ENCODE peak calls at places on chromosome 5, in five cellular contexts. One of them, this sample, is unnamed. For H3K9me3, the result is how much of the 10 kb centered on the place peaks cover.

GRCh38 chr5:68898961-68899471 is 194.8 kb upstream of the SLC30A5 start:
- DNase-seq in A549: no peak
- DNase-seq in neural progenitor cell: peak
- DNase-seq in BE2C: no peak
- DNase-seq in CD8-positive, alpha-beta T cell: no peak
- DNase-seq in this sample: no peak

GRCh38 chr5:54643679-54644078 is 126.1 kb downstream of the SNX18 start:
- DNase-seq in A549: no peak
- DNase-seq in neural progenitor cell: no peak
- DNase-seq in BE2C: no peak
- DNase-seq in CD8-positive, alpha-beta T cell: no peak
- DNase-seq in this sample: no peak

GRCh38 chr5:83220331-83220730 is 143.0 kb downstream of the XRCC4 start:
- DNase-seq in A549: no peak
- DNase-seq in neural progenitor cell: peak
- DNase-seq in BE2C: peak
- DNase-seq in CD8-positive, alpha-beta T cell: no peak
- DNase-seq in this sample: no peak

GRCh38 chr5:154971501-154971900 is 30.6 kb downstream of the MRPL22 start:
- DNase-seq in A549: no peak
- DNase-seq in neural progenitor cell: no peak
- DNase-seq in BE2C: no peak
- DNase-seq in CD8-positive, alpha-beta T cell: no peak
- DNase-seq in this sample: no peak

GRCh38 chr5:36796171-36796570 is 80.4 kb upstream of the NIPBL start:
- DNase-seq in A549: no peak
- DNase-seq in neural progenitor cell: no peak
- DNase-seq in BE2C: no peak
- DNase-seq in CD8-positive, alpha-beta T cell: no peak
- DNase-seq in this sample: no peak

GRCh38 chr5:38616061-38616460 is 59.6 kb upstream of the LIFR start:
- DNase-seq in A549: no peak
- DNase-seq in neural progenitor cell: no peak
- DNase-seq in BE2C: no peak
- DNase-seq in CD8-positive, alpha-beta T cell: no peak
- DNase-seq in this sample: no peak

GRCh38 chr5:93072831-93073459 is 508.1 kb downstream of the NR2F1-AS1 start:
- DNase-seq in A549: no peak
- DNase-seq in neural progenitor cell: no peak
- DNase-seq in BE2C: no peak
- DNase-seq in CD8-positive, alpha-beta T cell: no peak
- DNase-seq in this sample: no peak

GRCh38 chr5:50966986-50967385 is 300.5 kb downstream of the PARP8 start:
- DNase-seq in A549: no peak
- DNase-seq in neural progenitor cell: peak
- DNase-seq in BE2C: no peak
- DNase-seq in CD8-positive, alpha-beta T cell: no peak
- DNase-seq in this sample: no peak

GRCh38 chr5:113574417-113574816 is 60.9 kb downstream of the YTHDC2 start:
- DNase-seq in A549: no peak
- DNase-seq in neural progenitor cell: no peak
- DNase-seq in BE2C: no peak
- DNase-seq in CD8-positive, alpha-beta T cell: no peak
- DNase-seq in this sample: peak

GRCh38 chr5:176793343-176793699 is 17.0 kb upstream of the UNC5A start:
- DNase-seq in A549: no peak
- DNase-seq in neural progenitor cell: no peak
- DNase-seq in BE2C: peak
- DNase-seq in CD8-positive, alpha-beta T cell: no peak
- DNase-seq in this sample: no peak

GRCh38 chr5:96142786-96143434 is 181.3 kb upstream of the ELL2 start:
- DNase-seq in A549: no peak
- DNase-seq in neural progenitor cell: no peak
- DNase-seq in BE2C: no peak
- DNase-seq in CD8-positive, alpha-beta T cell: no peak
- DNase-seq in this sample: peak

GRCh38 chr5:69083412-69083811 is 10.4 kb upstream of the SLC30A5 start:
- DNase-seq in A549: no peak
- DNase-seq in neural progenitor cell: peak
- DNase-seq in BE2C: peak
- DNase-seq in CD8-positive, alpha-beta T cell: no peak
- DNase-seq in this sample: no peak

GRCh38 chr5:124773291-124774001 is 27.0 kb upstream of the ZNF608 start:
- DNase-seq in A549: no peak
- DNase-seq in neural progenitor cell: peak
- DNase-seq in BE2C: no peak
- DNase-seq in CD8-positive, alpha-beta T cell: no peak
- DNase-seq in this sample: no peak

GRCh38 chr5:83199126-83199525 is 121.8 kb downstream of the XRCC4 start:
- DNase-seq in A549: no peak
- DNase-seq in neural progenitor cell: no peak
- DNase-seq in BE2C: no peak
- DNase-seq in CD8-positive, alpha-beta T cell: no peak
- DNase-seq in this sample: no peak

GRCh38 chr5:130158036-130158435 is 253.8 kb downstream of the CHSY3 start:
- DNase-seq in A549: no peak
- DNase-seq in neural progenitor cell: no peak
- DNase-seq in BE2C: no peak
- DNase-seq in CD8-positive, alpha-beta T cell: no peak
- DNase-seq in this sample: no peak

GRCh38 chr5:154198611-154199230 is 8.2 kb downstream of the GALNT10 start:
- DNase-seq in A549: peak
- DNase-seq in neural progenitor cell: no peak
- DNase-seq in BE2C: no peak
- DNase-seq in CD8-positive, alpha-beta T cell: no peak
- DNase-seq in this sample: peak

GRCh38 chr5:111389390-111390082 is 122.8 kb downstream of the STARD4 start:
- DNase-seq in A549: no peak
- DNase-seq in neural progenitor cell: no peak
- DNase-seq in BE2C: no peak
- DNase-seq in CD8-positive, alpha-beta T cell: no peak
- DNase-seq in this sample: peak

GRCh38 chr5:8683528-8683927 is 814.6 kb downstream of the MTRR start:
- DNase-seq in A549: no peak
- DNase-seq in neural progenitor cell: no peak
- DNase-seq in BE2C: no peak
- DNase-seq in CD8-positive, alpha-beta T cell: no peak
- DNase-seq in this sample: no peak

GRCh38 chr5:103086547-103086946 is 33.4 kb downstream of the GIN1 start:
- DNase-seq in A549: no peak
- DNase-seq in neural progenitor cell: no peak
- DNase-seq in BE2C: no peak
- DNase-seq in CD8-positive, alpha-beta T cell: no peak
- DNase-seq in this sample: no peak

GRCh38 chr5:74765201-74765600 is 1.7 kb downstream of the GFM2 start:
- DNase-seq in A549: no peak
- DNase-seq in neural progenitor cell: peak
- DNase-seq in BE2C: no peak
- DNase-seq in CD8-positive, alpha-beta T cell: no peak
- DNase-seq in this sample: no peak

GRCh38 chr5:77333451-77334123 is 123.1 kb downstream of the PDE8B start:
- DNase-seq in A549: no peak
- DNase-seq in neural progenitor cell: peak
- DNase-seq in BE2C: peak
- DNase-seq in CD8-positive, alpha-beta T cell: no peak
- DNase-seq in this sample: no peak

GRCh38 chr5:169682026-169682425 is 45.0 kb downstream of the DOCK2 start:
- DNase-seq in A549: no peak
- DNase-seq in neural progenitor cell: no peak
- DNase-seq in BE2C: no peak
- DNase-seq in CD8-positive, alpha-beta T cell: no peak
- DNase-seq in this sample: no peak

GRCh38 chr5:93431255-93431654 is 149.8 kb downstream of the NR2F1-AS1 start:
- DNase-seq in A549: no peak
- DNase-seq in neural progenitor cell: no peak
- DNase-seq in BE2C: no peak
- DNase-seq in CD8-positive, alpha-beta T cell: no peak
- DNase-seq in this sample: no peak

GRCh38 chr5:166758151-166758550 is 1533.3 kb upstream of the WWC1 start:
- DNase-seq in A549: no peak
- DNase-seq in neural progenitor cell: no peak
- DNase-seq in BE2C: no peak
- DNase-seq in CD8-positive, alpha-beta T cell: no peak
- DNase-seq in this sample: no peak

GRCh38 chr5:137888875-137889759 is at the start of gene PKD2L2:
- DNase-seq in A549: peak
- DNase-seq in neural progenitor cell: peak
- DNase-seq in BE2C: peak
- DNase-seq in CD8-positive, alpha-beta T cell: peak
- DNase-seq in this sample: peak

GRCh38 chr5:102853680-102854079 is 98.6 kb downstream of the PAM start:
- DNase-seq in A549: no peak
- DNase-seq in neural progenitor cell: no peak
- DNase-seq in BE2C: no peak
- DNase-seq in CD8-positive, alpha-beta T cell: no peak
- DNase-seq in this sample: no peak

DNA sequence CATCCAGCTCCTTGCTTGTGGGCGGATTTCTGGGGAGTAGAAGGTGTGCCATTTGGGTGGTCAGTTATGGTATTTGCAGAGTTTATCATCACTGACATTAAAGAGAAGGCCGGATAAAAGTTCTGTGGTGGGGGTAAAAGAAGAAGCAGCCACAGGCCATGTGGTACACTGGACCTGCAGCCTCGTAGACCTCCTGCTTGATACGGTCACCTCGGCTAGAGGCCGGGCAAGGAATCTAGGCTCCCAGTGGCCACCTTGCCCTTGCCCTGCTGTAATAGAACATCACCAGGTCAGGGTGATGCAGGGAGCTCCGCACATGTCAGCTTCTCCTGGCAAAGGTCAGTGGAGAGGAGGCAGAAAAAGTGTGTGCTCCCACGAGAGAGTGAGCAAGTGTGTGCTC is 376.1 kb upstream of the IRX4 start:
- DNase-seq in A549: no peak
- DNase-seq in neural progenitor cell: no peak
- DNase-seq in BE2C: no peak
- DNase-seq in CD8-positive, alpha-beta T cell: no peak
- DNase-seq in this sample: no peak
- H3K9me3 ChIP-seq in A549: under half
- H3K9me3 ChIP-seq in neural progenitor cell: under half
- H3K9me3 ChIP-seq in BE2C: under half
- H3K9me3 ChIP-seq in CD8-positive, alpha-beta T cell: under half
- H3K9me3 ChIP-seq in this sample: half or more

GRCh38 chr5:143279698-143280097 is 123.8 kb downstream of the NR3C1 start:
- DNase-seq in A549: peak
- DNase-seq in neural progenitor cell: peak
- DNase-seq in BE2C: no peak
- DNase-seq in CD8-positive, alpha-beta T cell: no peak
- DNase-seq in this sample: peak
- H3K9me3 ChIP-seq in A549: under half
- H3K9me3 ChIP-seq in neural progenitor cell: under half
- H3K9me3 ChIP-seq in BE2C: under half
- H3K9me3 ChIP-seq in CD8-positive, alpha-beta T cell: under half
- H3K9me3 ChIP-seq in this sample: under half

GRCh38 chr5:7419367-7419766 is 23.4 kb downstream of the ADCY2 start:
- DNase-seq in A549: no peak
- DNase-seq in neural progenitor cell: no peak
- DNase-seq in BE2C: no peak
- DNase-seq in CD8-positive, alpha-beta T cell: no peak
- DNase-seq in this sample: no peak
- H3K9me3 ChIP-seq in A549: under half
- H3K9me3 ChIP-seq in neural progenitor cell: under half
- H3K9me3 ChIP-seq in BE2C: under half
- H3K9me3 ChIP-seq in CD8-positive, alpha-beta T cell: under half
- H3K9me3 ChIP-seq in this sample: under half

GRCh38 chr5:178455480-178455835 is 134.7 kb downstream of the COL23A1 start:
- DNase-seq in A549: no peak
- DNase-seq in neural progenitor cell: no peak
- DNase-seq in BE2C: no peak
- DNase-seq in CD8-positive, alpha-beta T cell: no peak
- DNase-seq in this sample: no peak
- H3K9me3 ChIP-seq in A549: under half
- H3K9me3 ChIP-seq in neural progenitor cell: under half
- H3K9me3 ChIP-seq in BE2C: under half
- H3K9me3 ChIP-seq in CD8-positive, alpha-beta T cell: under half
- H3K9me3 ChIP-seq in this sample: under half

GRCh38 chr5:29983528-29984152 is 1209.8 kb upstream of the CDH6 start:
- DNase-seq in A549: no peak
- DNase-seq in neural progenitor cell: no peak
- DNase-seq in BE2C: no peak
- DNase-seq in CD8-positive, alpha-beta T cell: no peak
- DNase-seq in this sample: no peak

GRCh38 chr5:29984153-29984534 is 1209.3 kb upstream of the CDH6 start:
- DNase-seq in A549: no peak
- DNase-seq in neural progenitor cell: no peak
- DNase-seq in BE2C: no peak
- DNase-seq in CD8-positive, alpha-beta T cell: no peak
- DNase-seq in this sample: no peak

GRCh38 chr5:29982446-29982845 is 1211.0 kb upstream of the CDH6 start:
- DNase-seq in A549: no peak
- DNase-seq in neural progenitor cell: no peak
- DNase-seq in BE2C: no peak
- DNase-seq in CD8-positive, alpha-beta T cell: no peak
- DNase-seq in this sample: no peak
- H3K9me3 ChIP-seq in A549: under half
- H3K9me3 ChIP-seq in neural progenitor cell: under half
- H3K9me3 ChIP-seq in BE2C: under half
- H3K9me3 ChIP-seq in CD8-positive, alpha-beta T cell: under half
- H3K9me3 ChIP-seq in this sample: under half

DNA sequence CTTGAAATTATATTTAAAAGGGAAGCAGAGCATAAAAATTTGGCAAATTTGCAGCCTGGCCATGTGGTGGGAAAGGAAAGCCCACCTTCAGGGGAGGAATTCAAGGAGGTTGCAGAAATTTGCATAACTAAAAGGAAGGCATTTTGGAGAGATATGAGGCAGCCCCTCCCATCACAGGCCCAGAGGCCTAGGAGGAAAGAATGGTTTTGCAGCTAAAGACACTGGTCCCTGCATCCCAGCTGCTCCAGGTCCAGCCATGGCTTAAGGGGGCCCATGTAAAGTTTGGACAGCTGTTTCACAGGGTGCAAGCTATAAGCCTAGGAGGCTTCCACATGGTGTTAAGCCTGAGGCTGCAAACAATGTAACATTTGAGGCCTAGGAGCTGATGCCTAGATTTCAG is 212.5 kb downstream of the NNT start:
- DNase-seq in A549: no peak
- DNase-seq in neural progenitor cell: no peak
- DNase-seq in BE2C: no peak
- DNase-seq in CD8-positive, alpha-beta T cell: no peak
- DNase-seq in this sample: no peak
- H3K9me3 ChIP-seq in A549: under half
- H3K9me3 ChIP-seq in neural progenitor cell: under half
- H3K9me3 ChIP-seq in BE2C: under half
- H3K9me3 ChIP-seq in CD8-positive, alpha-beta T cell: under half
- H3K9me3 ChIP-seq in this sample: under half

GRCh38 chr5:178711572-178711971 is 18.9 kb downstream of the ZNF354A start:
- DNase-seq in A549: no peak
- DNase-seq in neural progenitor cell: no peak
- DNase-seq in BE2C: no peak
- DNase-seq in CD8-positive, alpha-beta T cell: no peak
- DNase-seq in this sample: no peak
- H3K9me3 ChIP-seq in A549: half or more
- H3K9me3 ChIP-seq in neural progenitor cell: half or more
- H3K9me3 ChIP-seq in BE2C: under half
- H3K9me3 ChIP-seq in CD8-positive, alpha-beta T cell: half or more
- H3K9me3 ChIP-seq in this sample: under half

This sample was measured in AG04450.